ENCODE peak calls at places on chromosomes 16 and 17, in eight cellular contexts. One of them, this sample, is unnamed.

GRCh38 chr16:25210758-25211157 is 6.0 kb upstream of the AQP8 start:
- DNase-seq in NAMALWA: no peak
- DNase-seq in NCI-H187: no peak
- DNase-seq in IMR-90: peak; percentile 83
- DNase-seq in activated CD8-positive, alpha-beta T cell treated with anti-CD3 and anti-CD28 coated beads, Interleukin-2, amount 10 ng/mL, durations not matched to agents 7 days and 5 days: no peak
- DNase-seq in activated T-cell treated with anti-CD3 and anti-CD28 coated beads, Interleukin-2, amount 50 U/mL, for 72 hours: peak; percentile 5
- DNase-seq in NCI-H1694 treated with DMSO at 0.1 percent for 48 hours: no peak
- DNase-seq in 8988T: no peak
- DNase-seq in this sample: no peak

GRCh38 chr17:49358638-49359247 is 3.3 kb downstream of the ZNF652 start:
- DNase-seq in NAMALWA: peak; percentile 72
- DNase-seq in NCI-H187: no peak
- DNase-seq in IMR-90: no peak
- DNase-seq in activated CD8-positive, alpha-beta T cell treated with anti-CD3 and anti-CD28 coated beads, Interleukin-2, amount 10 ng/mL, durations not matched to agents 7 days and 5 days: peak; percentile 41
- DNase-seq in activated T-cell treated with anti-CD3 and anti-CD28 coated beads, Interleukin-2, amount 50 U/mL, for 72 hours: no peak
- DNase-seq in NCI-H1694 treated with DMSO at 0.1 percent for 48 hours: no peak
- DNase-seq in 8988T: no peak
- DNase-seq in this sample: no peak

GRCh38 chr16:1298406-1298805 is 11.0 kb upstream of the UBE2I start:
- DNase-seq in NAMALWA: no peak
- DNase-seq in NCI-H187: no peak
- DNase-seq in IMR-90: no peak
- DNase-seq in activated CD8-positive, alpha-beta T cell treated with anti-CD3 and anti-CD28 coated beads, Interleukin-2, amount 10 ng/mL, durations not matched to agents 7 days and 5 days: no peak
- DNase-seq in activated T-cell treated with anti-CD3 and anti-CD28 coated beads, Interleukin-2, amount 50 U/mL, for 72 hours: no peak
- DNase-seq in NCI-H1694 treated with DMSO at 0.1 percent for 48 hours: no peak
- DNase-seq in 8988T: no peak
- DNase-seq in this sample: no peak

GRCh38 chr16:23990507-23990906 is 154.7 kb downstream of the PRKCB start:
- DNase-seq in NAMALWA: no peak
- DNase-seq in NCI-H187: no peak
- DNase-seq in IMR-90: no peak
- DNase-seq in activated CD8-positive, alpha-beta T cell treated with anti-CD3 and anti-CD28 coated beads, Interleukin-2, amount 10 ng/mL, durations not matched to agents 7 days and 5 days: no peak
- DNase-seq in activated T-cell treated with anti-CD3 and anti-CD28 coated beads, Interleukin-2, amount 50 U/mL, for 72 hours: no peak
- DNase-seq in NCI-H1694 treated with DMSO at 0.1 percent for 48 hours: no peak
- DNase-seq in 8988T: no peak
- DNase-seq in this sample: no peak

GRCh38 chr17:77352441-77352840 is 211.7 kb downstream of the SEC14L1 start:
- DNase-seq in NAMALWA: no peak
- DNase-seq in NCI-H187: no peak
- DNase-seq in IMR-90: no peak
- DNase-seq in activated CD8-positive, alpha-beta T cell treated with anti-CD3 and anti-CD28 coated beads, Interleukin-2, amount 10 ng/mL, durations not matched to agents 7 days and 5 days: no peak
- DNase-seq in activated T-cell treated with anti-CD3 and anti-CD28 coated beads, Interleukin-2, amount 50 U/mL, for 72 hours: no peak
- DNase-seq in NCI-H1694 treated with DMSO at 0.1 percent for 48 hours: no peak
- DNase-seq in 8988T: no peak
- DNase-seq in this sample: no peak

GRCh38 chr16:20598832-20599469 is 22.8 kb upstream of the ACSM2B start:
- DNase-seq in NAMALWA: no peak
- DNase-seq in NCI-H187: no peak
- DNase-seq in IMR-90: no peak
- DNase-seq in activated CD8-positive, alpha-beta T cell treated with anti-CD3 and anti-CD28 coated beads, Interleukin-2, amount 10 ng/mL, durations not matched to agents 7 days and 5 days: no peak
- DNase-seq in activated T-cell treated with anti-CD3 and anti-CD28 coated beads, Interleukin-2, amount 50 U/mL, for 72 hours: no peak
- DNase-seq in NCI-H1694 treated with DMSO at 0.1 percent for 48 hours: no peak
- DNase-seq in 8988T: no peak
- DNase-seq in this sample: no peak

GRCh38 chr17:9247401-9247938 is 226.2 kb downstream of the NTN1 start:
- DNase-seq in NAMALWA: no peak
- DNase-seq in NCI-H187: no peak
- DNase-seq in IMR-90: no peak
- DNase-seq in activated CD8-positive, alpha-beta T cell treated with anti-CD3 and anti-CD28 coated beads, Interleukin-2, amount 10 ng/mL, durations not matched to agents 7 days and 5 days: no peak
- DNase-seq in activated T-cell treated with anti-CD3 and anti-CD28 coated beads, Interleukin-2, amount 50 U/mL, for 72 hours: no peak
- DNase-seq in NCI-H1694 treated with DMSO at 0.1 percent for 48 hours: no peak
- DNase-seq in 8988T: no peak
- DNase-seq in this sample: peak; percentile 84

GRCh38 chr17:34997355-34997862 is 17.1 kb downstream of the LIG3 start:
- DNase-seq in NAMALWA: no peak
- DNase-seq in NCI-H187: no peak
- DNase-seq in IMR-90: peak; percentile 87
- DNase-seq in activated CD8-positive, alpha-beta T cell treated with anti-CD3 and anti-CD28 coated beads, Interleukin-2, amount 10 ng/mL, durations not matched to agents 7 days and 5 days: no peak
- DNase-seq in activated T-cell treated with anti-CD3 and anti-CD28 coated beads, Interleukin-2, amount 50 U/mL, for 72 hours: no peak
- DNase-seq in NCI-H1694 treated with DMSO at 0.1 percent for 48 hours: peak; percentile 11
- DNase-seq in 8988T: no peak
- DNase-seq in this sample: no peak

GRCh38 chr16:1260101-1260670 is 4.3 kb downstream of the TPSD1 start:
- DNase-seq in NAMALWA: no peak
- DNase-seq in NCI-H187: no peak
- DNase-seq in IMR-90: no peak
- DNase-seq in activated CD8-positive, alpha-beta T cell treated with anti-CD3 and anti-CD28 coated beads, Interleukin-2, amount 10 ng/mL, durations not matched to agents 7 days and 5 days: no peak
- DNase-seq in activated T-cell treated with anti-CD3 and anti-CD28 coated beads, Interleukin-2, amount 50 U/mL, for 72 hours: no peak
- DNase-seq in NCI-H1694 treated with DMSO at 0.1 percent for 48 hours: no peak
- DNase-seq in 8988T: no peak
- DNase-seq in this sample: no peak